ENCODE peak calls at places on chromosomes 12 and 14, in ten cellular contexts. One of them, this sample, is unnamed. For H3K36me3, the result is how much of the 10 kb centered on the place peaks cover.

GRCh38 chr14:51650721-51651387 is 856 bp upstream of the FRMD6 start:
- DNase-seq in fibroblast of lung: no peak
- DNase-seq in spleen: peak
- DNase-seq in GM23338: peak
- DNase-seq in effector memory CD4-positive, alpha-beta T cell: no peak
- DNase-seq in kidney epithelial cell: no peak
- DNase-seq in bronchial epithelial cell: no peak
- DNase-seq in IMR-90: no peak
- DNase-seq in cardiac muscle cell: peak
- DNase-seq in body of pancreas: peak
- DNase-seq in this sample: no peak

GRCh38 chr12:13749380-13749779 is 232.0 kb downstream of the GRIN2B start:
- DNase-seq in GM23338: peak
- DNase-seq in fibroblast of lung: no peak
- DNase-seq in kidney epithelial cell: no peak
- DNase-seq in IMR-90: no peak
- DNase-seq in spleen: no peak
- DNase-seq in cardiac muscle cell: peak
- DNase-seq in bronchial epithelial cell: no peak
- DNase-seq in effector memory CD4-positive, alpha-beta T cell: no peak
- DNase-seq in body of pancreas: no peak
- DNase-seq in this sample: no peak

GRCh38 chr12:12214635-12215131 is 52.2 kb downstream of the LRP6 start:
- DNase-seq in spleen: no peak
- DNase-seq in GM23338: peak
- DNase-seq in IMR-90: peak
- DNase-seq in bronchial epithelial cell: peak
- DNase-seq in kidney epithelial cell: no peak
- DNase-seq in body of pancreas: no peak
- DNase-seq in effector memory CD4-positive, alpha-beta T cell: no peak
- DNase-seq in cardiac muscle cell: no peak
- DNase-seq in fibroblast of lung: peak
- DNase-seq in this sample: peak

GRCh38 chr12:102917026-102917787 is at the start of gene PAH:
- DNase-seq in kidney epithelial cell: no peak
- DNase-seq in GM23338: peak
- DNase-seq in body of pancreas: peak
- DNase-seq in fibroblast of lung: no peak
- DNase-seq in effector memory CD4-positive, alpha-beta T cell: no peak
- DNase-seq in IMR-90: no peak
- DNase-seq in spleen: peak
- DNase-seq in bronchial epithelial cell: no peak
- DNase-seq in cardiac muscle cell: peak
- DNase-seq in this sample: no peak

GRCh38 chr14:26174395-26174794 is 423.4 kb downstream of the NOVA1 start:
- DNase-seq in bronchial epithelial cell: peak
- DNase-seq in body of pancreas: no peak
- DNase-seq in spleen: no peak
- DNase-seq in GM23338: no peak
- DNase-seq in IMR-90: no peak
- DNase-seq in kidney epithelial cell: no peak
- DNase-seq in effector memory CD4-positive, alpha-beta T cell: no peak
- DNase-seq in cardiac muscle cell: no peak
- DNase-seq in fibroblast of lung: no peak
- DNase-seq in this sample: no peak

GRCh38 chr12:125593269-125593668 is 528.0 kb downstream of the AACS start:
- DNase-seq in bronchial epithelial cell: no peak
- DNase-seq in GM23338: no peak
- DNase-seq in spleen: no peak
- DNase-seq in IMR-90: no peak
- DNase-seq in kidney epithelial cell: no peak
- DNase-seq in fibroblast of lung: no peak
- DNase-seq in body of pancreas: no peak
- DNase-seq in effector memory CD4-positive, alpha-beta T cell: no peak
- DNase-seq in cardiac muscle cell: no peak
- DNase-seq in this sample: no peak

GRCh38 chr12:57452937-57453509 is 2.1 kb upstream of the INHBE start:
- DNase-seq in fibroblast of lung: peak
- DNase-seq in body of pancreas: peak
- DNase-seq in cardiac muscle cell: peak
- DNase-seq in effector memory CD4-positive, alpha-beta T cell: no peak
- DNase-seq in bronchial epithelial cell: peak
- DNase-seq in kidney epithelial cell: no peak
- DNase-seq in IMR-90: peak
- DNase-seq in GM23338: peak
- DNase-seq in spleen: peak
- DNase-seq in this sample: peak

GRCh38 chr14:98477935-98478334 is 794.1 kb downstream of the BCL11B start:
- DNase-seq in fibroblast of lung: peak
- DNase-seq in cardiac muscle cell: no peak
- DNase-seq in IMR-90: no peak
- DNase-seq in body of pancreas: no peak
- DNase-seq in kidney epithelial cell: no peak
- DNase-seq in bronchial epithelial cell: no peak
- DNase-seq in spleen: no peak
- DNase-seq in effector memory CD4-positive, alpha-beta T cell: no peak
- DNase-seq in GM23338: no peak
- DNase-seq in this sample: no peak

GRCh38 chr14:71103662-71104484 is 196.6 kb downstream of the PCNX1 start:
- DNase-seq in bronchial epithelial cell: peak
- DNase-seq in cardiac muscle cell: peak
- DNase-seq in IMR-90: peak
- DNase-seq in spleen: no peak
- DNase-seq in effector memory CD4-positive, alpha-beta T cell: no peak
- DNase-seq in kidney epithelial cell: peak
- DNase-seq in body of pancreas: no peak
- DNase-seq in GM23338: peak
- DNase-seq in fibroblast of lung: peak
- DNase-seq in this sample: peak

GRCh38 chr12:8638951-8639350 is 23.7 kb downstream of the MFAP5 start:
- DNase-seq in effector memory CD4-positive, alpha-beta T cell: no peak
- DNase-seq in fibroblast of lung: no peak
- DNase-seq in IMR-90: no peak
- DNase-seq in spleen: no peak
- DNase-seq in kidney epithelial cell: no peak
- DNase-seq in body of pancreas: no peak
- DNase-seq in cardiac muscle cell: no peak
- DNase-seq in bronchial epithelial cell: no peak
- DNase-seq in GM23338: no peak
- DNase-seq in this sample: no peak

GRCh38 chr12:46790066-46790465 is 35.7 kb downstream of the SLC38A4 start:
- DNase-seq in spleen: no peak
- DNase-seq in body of pancreas: no peak
- DNase-seq in fibroblast of lung: no peak
- DNase-seq in IMR-90: no peak
- DNase-seq in bronchial epithelial cell: no peak
- DNase-seq in effector memory CD4-positive, alpha-beta T cell: no peak
- DNase-seq in cardiac muscle cell: no peak
- DNase-seq in GM23338: no peak
- DNase-seq in kidney epithelial cell: no peak
- DNase-seq in this sample: no peak

GRCh38 chr12:63038361-63039100 is 103.6 kb upstream of the PPM1H start:
- DNase-seq in fibroblast of lung: no peak
- DNase-seq in kidney epithelial cell: no peak
- DNase-seq in bronchial epithelial cell: no peak
- DNase-seq in GM23338: no peak
- DNase-seq in body of pancreas: no peak
- DNase-seq in spleen: no peak
- DNase-seq in effector memory CD4-positive, alpha-beta T cell: no peak
- DNase-seq in cardiac muscle cell: no peak
- DNase-seq in IMR-90: no peak
- DNase-seq in this sample: no peak

GRCh38 chr12:91381309-91381804 is 198.7 kb upstream of the DCN start:
- DNase-seq in kidney epithelial cell: peak
- DNase-seq in bronchial epithelial cell: peak
- DNase-seq in cardiac muscle cell: peak
- DNase-seq in effector memory CD4-positive, alpha-beta T cell: no peak
- DNase-seq in fibroblast of lung: peak
- DNase-seq in IMR-90: peak
- DNase-seq in body of pancreas: peak
- DNase-seq in GM23338: peak
- DNase-seq in spleen: no peak
- DNase-seq in this sample: peak

GRCh38 chr12:121812320-121812871 is 8.6 kb downstream of the SETD1B start:
- DNase-seq in cardiac muscle cell: peak
- DNase-seq in kidney epithelial cell: no peak
- DNase-seq in IMR-90: peak
- DNase-seq in bronchial epithelial cell: no peak
- DNase-seq in GM23338: peak
- DNase-seq in fibroblast of lung: peak
- DNase-seq in effector memory CD4-positive, alpha-beta T cell: no peak
- DNase-seq in body of pancreas: peak
- DNase-seq in spleen: peak
- DNase-seq in this sample: peak

GRCh38 chr12:65941388-65941787 is 117.1 kb downstream of the HMGA2 start:
- DNase-seq in effector memory CD4-positive, alpha-beta T cell: no peak
- DNase-seq in body of pancreas: no peak
- DNase-seq in cardiac muscle cell: no peak
- DNase-seq in bronchial epithelial cell: peak
- DNase-seq in spleen: no peak
- DNase-seq in GM23338: no peak
- DNase-seq in kidney epithelial cell: no peak
- DNase-seq in fibroblast of lung: peak
- DNase-seq in IMR-90: peak
- DNase-seq in this sample: no peak

GRCh38 chr14:74720526-74720925 is 7.6 kb downstream of the FCF1 start:
- DNase-seq in bronchial epithelial cell: no peak
- DNase-seq in body of pancreas: no peak
- DNase-seq in spleen: no peak
- DNase-seq in kidney epithelial cell: no peak
- DNase-seq in fibroblast of lung: peak
- DNase-seq in cardiac muscle cell: no peak
- DNase-seq in effector memory CD4-positive, alpha-beta T cell: no peak
- DNase-seq in GM23338: no peak
- DNase-seq in IMR-90: peak
- DNase-seq in this sample: peak

GRCh38 chr12:115988193-115988592 is 289.3 kb downstream of the MED13L start:
- DNase-seq in kidney epithelial cell: no peak
- DNase-seq in body of pancreas: no peak
- DNase-seq in fibroblast of lung: no peak
- DNase-seq in spleen: no peak
- DNase-seq in GM23338: peak
- DNase-seq in cardiac muscle cell: no peak
- DNase-seq in bronchial epithelial cell: no peak
- DNase-seq in effector memory CD4-positive, alpha-beta T cell: no peak
- DNase-seq in IMR-90: no peak
- DNase-seq in this sample: no peak

GRCh38 chr14:32564591-32564990 is 235.5 kb downstream of the AKAP6 start:
- DNase-seq in effector memory CD4-positive, alpha-beta T cell: no peak
- DNase-seq in body of pancreas: no peak
- DNase-seq in cardiac muscle cell: no peak
- DNase-seq in fibroblast of lung: peak
- DNase-seq in IMR-90: peak
- DNase-seq in spleen: no peak
- DNase-seq in GM23338: no peak
- DNase-seq in kidney epithelial cell: no peak
- DNase-seq in bronchial epithelial cell: no peak
- DNase-seq in this sample: no peak

GRCh38 chr14:32560213-32560857 is 231.2 kb downstream of the AKAP6 start:
- DNase-seq in IMR-90: peak
- DNase-seq in GM23338: peak
- DNase-seq in body of pancreas: peak
- DNase-seq in cardiac muscle cell: peak
- DNase-seq in kidney epithelial cell: peak
- DNase-seq in effector memory CD4-positive, alpha-beta T cell: no peak
- DNase-seq in fibroblast of lung: peak
- DNase-seq in bronchial epithelial cell: peak
- DNase-seq in spleen: no peak
- DNase-seq in this sample: peak

GRCh38 chr14:32567543-32568384 is 238.7 kb downstream of the AKAP6 start:
- DNase-seq in spleen: no peak
- DNase-seq in fibroblast of lung: peak
- DNase-seq in body of pancreas: no peak
- DNase-seq in bronchial epithelial cell: peak
- DNase-seq in cardiac muscle cell: no peak
- DNase-seq in kidney epithelial cell: no peak
- DNase-seq in IMR-90: peak
- DNase-seq in GM23338: no peak
- DNase-seq in effector memory CD4-positive, alpha-beta T cell: no peak
- DNase-seq in this sample: no peak

GRCh38 chr14:32561520-32561919 is 232.4 kb downstream of the AKAP6 start:
- DNase-seq in effector memory CD4-positive, alpha-beta T cell: no peak
- DNase-seq in body of pancreas: no peak
- DNase-seq in IMR-90: peak
- DNase-seq in spleen: no peak
- DNase-seq in kidney epithelial cell: no peak
- DNase-seq in fibroblast of lung: peak
- DNase-seq in bronchial epithelial cell: no peak
- DNase-seq in cardiac muscle cell: peak
- DNase-seq in GM23338: peak
- DNase-seq in this sample: peak

GRCh38 chr14:32565256-32565655 is 236.2 kb downstream of the AKAP6 start:
- DNase-seq in cardiac muscle cell: peak
- DNase-seq in bronchial epithelial cell: no peak
- DNase-seq in kidney epithelial cell: no peak
- DNase-seq in IMR-90: no peak
- DNase-seq in body of pancreas: no peak
- DNase-seq in fibroblast of lung: peak
- DNase-seq in effector memory CD4-positive, alpha-beta T cell: no peak
- DNase-seq in spleen: no peak
- DNase-seq in GM23338: no peak
- DNase-seq in this sample: no peak
- H3K36me3 ChIP-seq in cardiac muscle cell: under half
- H3K36me3 ChIP-seq in bronchial epithelial cell: under half
- H3K36me3 ChIP-seq in kidney epithelial cell: under half
- H3K36me3 ChIP-seq in IMR-90: under half
- H3K36me3 ChIP-seq in body of pancreas: under half
- H3K36me3 ChIP-seq in fibroblast of lung: under half
- H3K36me3 ChIP-seq in effector memory CD4-positive, alpha-beta T cell: under half
- H3K36me3 ChIP-seq in spleen: under half
- H3K36me3 ChIP-seq in GM23338: under half
- H3K36me3 ChIP-seq in this sample: under half

GRCh38 chr14:100350283-100350926 is 27.3 kb downstream of the SLC25A47 start:
- DNase-seq in IMR-90: no peak
- DNase-seq in effector memory CD4-positive, alpha-beta T cell: no peak
- DNase-seq in cardiac muscle cell: no peak
- DNase-seq in spleen: no peak
- DNase-seq in body of pancreas: no peak
- DNase-seq in kidney epithelial cell: no peak
- DNase-seq in fibroblast of lung: no peak
- DNase-seq in GM23338: no peak
- DNase-seq in bronchial epithelial cell: no peak
- DNase-seq in this sample: no peak
- H3K36me3 ChIP-seq in IMR-90: half or more
- H3K36me3 ChIP-seq in effector memory CD4-positive, alpha-beta T cell: under half
- H3K36me3 ChIP-seq in cardiac muscle cell: under half
- H3K36me3 ChIP-seq in spleen: under half
- H3K36me3 ChIP-seq in body of pancreas: under half
- H3K36me3 ChIP-seq in kidney epithelial cell: under half
- H3K36me3 ChIP-seq in fibroblast of lung: under half
- H3K36me3 ChIP-seq in GM23338: under half
- H3K36me3 ChIP-seq in bronchial epithelial cell: under half
- H3K36me3 ChIP-seq in this sample: half or more

GRCh38 chr14:31137214-31137889 is 70.2 kb downstream of the HECTD1 start:
- DNase-seq in IMR-90: no peak
- DNase-seq in body of pancreas: no peak
- DNase-seq in fibroblast of lung: no peak
- DNase-seq in cardiac muscle cell: no peak
- DNase-seq in spleen: no peak
- DNase-seq in effector memory CD4-positive, alpha-beta T cell: no peak
- DNase-seq in GM23338: no peak
- DNase-seq in bronchial epithelial cell: peak
- DNase-seq in kidney epithelial cell: no peak
- DNase-seq in this sample: no peak
- H3K36me3 ChIP-seq in IMR-90: under half
- H3K36me3 ChIP-seq in body of pancreas: under half
- H3K36me3 ChIP-seq in fibroblast of lung: under half
- H3K36me3 ChIP-seq in cardiac muscle cell: half or more
- H3K36me3 ChIP-seq in spleen: under half
- H3K36me3 ChIP-seq in effector memory CD4-positive, alpha-beta T cell: half or more
- H3K36me3 ChIP-seq in GM23338: under half
- H3K36me3 ChIP-seq in bronchial epithelial cell: under half
- H3K36me3 ChIP-seq in kidney epithelial cell: under half
- H3K36me3 ChIP-seq in this sample: under half

GRCh38 chr12:110739894-110740293 is 2.8 kb downstream of the PPP1CC start:
- DNase-seq in body of pancreas: no peak
- DNase-seq in cardiac muscle cell: no peak
- DNase-seq in bronchial epithelial cell: no peak
- DNase-seq in GM23338: no peak
- DNase-seq in fibroblast of lung: peak
- DNase-seq in IMR-90: peak
- DNase-seq in spleen: no peak
- DNase-seq in effector memory CD4-positive, alpha-beta T cell: no peak
- DNase-seq in kidney epithelial cell: no peak
- DNase-seq in this sample: no peak
- H3K36me3 ChIP-seq in body of pancreas: under half
- H3K36me3 ChIP-seq in cardiac muscle cell: under half
- H3K36me3 ChIP-seq in bronchial epithelial cell: under half
- H3K36me3 ChIP-seq in GM23338: under half
- H3K36me3 ChIP-seq in fibroblast of lung: under half
- H3K36me3 ChIP-seq in IMR-90: under half
- H3K36me3 ChIP-seq in spleen: under half
- H3K36me3 ChIP-seq in effector memory CD4-positive, alpha-beta T cell: under half
- H3K36me3 ChIP-seq in kidney epithelial cell: under half
- H3K36me3 ChIP-seq in this sample: under half